ENCODE peak calls at places on chromosomes 16 and 17, in four cellular contexts. I, A, Z and G are unnamed samples.

GRCh38 chr17:47120521-47121095 is 68.5 kb downstream of the CDC27 start:
- DNase-seq in I (no peak), A (peak; percentile 84), Z (peak; percentile 44), G (peak; percentile 49)

GRCh38 chr17:82228278-82228841 is 482 bp upstream of the SLC16A3 start:
- DNase-seq in Z (no peak), A (no peak), I (no peak), G (no peak)

GRCh38 chr17:57404073-57404472 is 147.8 kb downstream of the MSI2 start:
- DNase-seq in I (peak; percentile 44), A (no peak), Z (no peak), G (no peak)

GRCh38 chr16:72862090-72862489 is 185.8 kb downstream of the ZFHX3 start:
- DNase-seq in Z (no peak), A (no peak), I (no peak), G (no peak)

GRCh38 chr17:27454089-27454488 is 2.2 kb upstream of the KSR1 start:
- DNase-seq in A (no peak), I (no peak), Z (no peak), G (no peak)

GRCh38 chr16:29012913-29013641 is 28.2 kb downstream of the LAT start:
- DNase-seq in A (no peak), I (no peak), Z (no peak), G (no peak)

GRCh38 chr17:44967026-44967906 is 837 bp downstream of the C1QL1 start:
- DNase-seq in Z (no peak), I (peak; percentile 64), A (no peak), G (no peak)

GRCh38 chr16:11621920-11622651 is 35.4 kb upstream of the LITAF start:
- DNase-seq in I (peak; percentile 56), A (no peak), Z (no peak), G (no peak)

GRCh38 chr16:51550785-51551184 is 399.7 kb upstream of the SALL1 start:
- DNase-seq in A (no peak), Z (no peak), I (no peak), G (no peak)

GRCh38 chr17:518047-518735 is 165.6 kb upstream of the RPH3AL start:
- DNase-seq in A (no peak), Z (no peak), I (no peak), G (no peak)

GRCh38 chr17:42284566-42284965 is 3.7 kb upstream of the STAT5A start:
- DNase-seq in I (no peak), A (no peak), Z (no peak), G (no peak)

GRCh38 chr17:45019177-45019711 is 32.2 kb downstream of the DCAKD start:
- DNase-seq in I (peak; percentile 91), Z (peak; percentile 71), A (no peak), G (peak; percentile 49)

GRCh38 chr16:75506567-75506966 is 11.3 kb upstream of the CHST6 start:
- DNase-seq in Z (peak; percentile 25), A (peak; percentile 77), I (no peak), G (peak; percentile 82)